ENCODE peak calls at places on chromosomes 3 and 15, in seven cellular contexts. V, M, Y, K, W, N and B are unnamed samples.

GRCh38 chr3:67044295-67044694 is 46.2 kb downstream of the KBTBD8 start:
- DNase-seq in N (no peak), K (no peak), M (no peak), W (no peak), Y (no peak), V (no peak), B (no peak)

GRCh38 chr3:190036631-190037030 is 84.1 kb downstream of the P3H2 start:
- DNase-seq in N (no peak), V (no peak), M (no peak), K (no peak), Y (no peak), W (no peak), B (no peak)

GRCh38 chr3:179653777-179654117 is 907 bp downstream of the USP13 start:
- DNase-seq in K (no peak), M (no peak), V (no peak), W (no peak), N (peak), Y (no peak), B (peak)

GRCh38 chr3:185283374-185283935 is 29.6 kb upstream of the EHHADH start:
- DNase-seq in W (no peak), V (no peak), K (no peak), Y (no peak), N (no peak), M (no peak), B (no peak)

GRCh38 chr3:128143496-128143895 is 9.8 kb upstream of the EEFSEC start:
- DNase-seq in Y (no peak), W (peak), N (no peak), M (no peak), K (no peak), V (no peak), B (no peak)

GRCh38 chr3:124671123-124671522 is 59.1 kb upstream of the UMPS start:
- DNase-seq in W (no peak), K (no peak), V (no peak), M (no peak), Y (no peak), N (no peak), B (no peak)

GRCh38 chr3:157063926-157064325 is 96.0 kb downstream of the CCNL1 start:
- DNase-seq in M (no peak), W (no peak), N (no peak), Y (no peak), V (no peak), K (no peak), B (no peak)

GRCh38 chr3:23665741-23666140 is 140.0 kb upstream of the UBE2E1 start:
- DNase-seq in Y (no peak), V (no peak), W (no peak), N (no peak), K (no peak), M (no peak), B (no peak)

GRCh38 chr3:16896820-16897219 is 12.1 kb downstream of the PLCL2 start:
- DNase-seq in N (no peak), V (no peak), Y (no peak), K (no peak), M (no peak), W (no peak), B (no peak)

GRCh38 chr3:59774613-59775012 is 724.8 kb upstream of the CFAP20DC start:
- DNase-seq in M (no peak), Y (no peak), W (no peak), N (no peak), K (no peak), V (no peak), B (no peak)

GRCh38 chr15:73982251-73982962 is 9.7 kb downstream of the STOML1 start:
- DNase-seq in Y (no peak), W (no peak), V (peak), K (peak), N (peak), M (no peak), B (peak)

GRCh38 chr3:80643421-80643820 is 875.6 kb upstream of the ROBO1 start:
- DNase-seq in K (no peak), Y (no peak), V (no peak), W (no peak), N (no peak), M (no peak), B (no peak)

GRCh38 chr3:23479026-23479425 is 275.9 kb downstream of the UBE2E2 start:
- DNase-seq in Y (no peak), K (no peak), M (no peak), V (no peak), N (no peak), W (no peak), B (no peak)

GRCh38 chr15:40125950-40126349 is 17.3 kb upstream of the BMF start:
- DNase-seq in W (no peak), V (no peak), M (no peak), N (no peak), K (no peak), Y (no peak), B (no peak)

DNA sequence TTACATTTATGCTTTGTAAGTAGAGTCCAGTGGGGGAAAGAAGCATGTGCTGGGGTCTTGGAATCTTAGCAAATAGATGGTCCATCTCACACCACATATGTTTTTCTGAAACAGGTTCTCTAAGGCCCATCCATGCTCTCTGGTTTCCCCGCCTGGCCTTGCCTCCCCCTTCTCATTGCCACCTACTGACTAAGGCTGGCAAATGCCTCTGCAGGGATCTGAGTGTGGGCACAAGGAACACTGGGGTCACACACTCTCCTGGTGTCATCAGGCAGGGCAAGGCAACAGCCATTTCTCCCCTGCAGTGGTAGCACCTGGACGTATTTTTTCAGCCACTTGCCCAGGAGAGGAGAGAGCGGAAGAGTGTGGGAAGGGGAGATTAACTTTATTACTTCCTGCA is 804.3 kb upstream of the NECTIN3 start:
- DNase-seq in K (no peak), V (no peak), M (no peak), N (no peak), Y (no peak), W (no peak), B (no peak)
- TF ChIP-seq CTCF in K (no peak), V (no peak), M (no peak), N (no peak), Y (no peak), W (no peak), B (no peak)

GRCh38 chr3:119681279-119681678 is 4.1 kb upstream of the COX17 start:
- DNase-seq in K (no peak), Y (no peak), N (no peak), V (no peak), M (peak), W (peak), B (no peak)
- TF ChIP-seq CTCF in K (peak), Y (peak), N (peak), V (peak), M (peak), W (peak), B (peak)

DNA sequence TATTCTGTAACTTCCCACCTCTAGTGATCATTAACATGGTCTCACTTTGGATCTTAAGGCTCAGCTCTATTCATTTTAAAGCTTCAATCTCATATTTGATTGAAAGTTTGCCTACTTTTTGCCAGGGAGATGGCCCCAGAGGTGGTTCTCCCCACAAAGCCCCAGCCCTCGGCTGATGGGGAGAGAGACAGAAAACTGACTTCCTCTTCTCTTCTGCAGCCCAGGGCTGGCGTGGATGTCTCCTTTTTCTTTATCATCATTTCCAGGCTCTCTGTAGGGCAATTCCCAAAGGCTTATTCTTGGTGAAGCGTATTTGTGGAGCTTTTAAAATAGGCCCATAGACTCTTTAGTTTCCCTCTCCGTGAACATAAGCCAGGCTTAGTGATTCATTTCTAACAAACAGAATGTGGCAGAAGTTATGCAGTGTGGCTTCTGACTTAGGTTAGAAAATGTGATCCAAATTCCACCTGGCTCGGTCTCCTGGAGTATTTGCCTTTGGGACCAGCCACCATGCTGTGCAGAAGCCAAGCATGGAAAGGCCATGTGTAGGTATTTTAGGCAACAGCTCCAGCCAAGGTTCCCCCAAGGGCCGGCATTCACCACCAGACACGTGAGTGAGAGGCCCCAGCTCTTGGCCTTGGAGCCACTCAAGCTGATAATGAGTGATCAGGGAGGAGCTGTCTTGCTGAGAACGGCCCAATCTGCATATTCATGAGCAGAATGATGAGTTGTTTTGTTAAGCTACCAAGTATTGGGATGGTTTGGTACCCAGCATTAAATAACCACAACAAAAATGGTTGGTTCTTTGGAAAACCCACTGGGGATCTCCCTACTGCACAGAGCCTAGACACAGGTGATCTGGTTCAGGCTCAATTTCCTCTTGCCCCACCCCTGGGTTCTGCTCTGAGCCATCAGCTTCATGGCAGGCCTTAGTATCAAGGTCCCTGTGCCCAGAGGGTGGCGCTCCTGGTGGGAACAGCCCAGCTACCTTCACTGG is 353.2 kb upstream of the PROK2 start:
- DNase-seq in Y (no peak), K (no peak), W (no peak), M (no peak), N (no peak), V (no peak), B (no peak)
- TF ChIP-seq CTCF in Y (no peak), K (no peak), W (no peak), M (no peak), N (no peak), V (no peak), B (no peak)

GRCh38 chr3:171364500-171364899 is 95.7 kb downstream of the TNIK start:
- DNase-seq in K (no peak), M (no peak), W (no peak), V (no peak), N (no peak), Y (no peak), B (no peak)
- TF ChIP-seq CTCF in K (no peak), M (no peak), W (no peak), V (no peak), N (no peak), Y (no peak), B (no peak)

GRCh38 chr15:60301024-60301423 is 96.8 kb downstream of the ANXA2 start:
- DNase-seq in V (no peak), M (no peak), Y (no peak), K (no peak), N (no peak), W (no peak), B (no peak)

GRCh38 chr15:60297047-60297446 is 100.7 kb downstream of the ANXA2 start:
- DNase-seq in V (no peak), K (no peak), M (no peak), Y (no peak), W (no peak), N (no peak), B (no peak)

GRCh38 chr15:60299452-60300047 is 98.2 kb downstream of the ANXA2 start:
- DNase-seq in M (no peak), W (no peak), Y (no peak), N (no peak), V (peak), K (no peak), B (no peak)
- TF ChIP-seq CTCF in M (peak), W (no peak), Y (peak), N (peak), V (peak), K (no peak), B (no peak)

GRCh38 chr15:97995192-97995591 is 34.7 kb downstream of the ARRDC4 start:
- DNase-seq in V (no peak), Y (no peak), W (no peak), M (no peak), N (no peak), K (no peak), B (no peak)

GRCh38 chr15:97992831-97993230 is 32.3 kb downstream of the ARRDC4 start:
- DNase-seq in Y (no peak), W (no peak), K (no peak), M (no peak), V (no peak), N (no peak), B (no peak)

GRCh38 chr15:97998307-97999071 is 38.0 kb downstream of the ARRDC4 start:
- DNase-seq in Y (no peak), N (no peak), M (no peak), K (no peak), W (no peak), V (no peak), B (no peak)

GRCh38 chr15:97993310-97993738 is 32.8 kb downstream of the ARRDC4 start:
- DNase-seq in K (peak), N (no peak), Y (no peak), M (no peak), W (no peak), V (no peak), B (no peak)

GRCh38 chr15:97995881-97996603 is 35.5 kb downstream of the ARRDC4 start:
- DNase-seq in K (no peak), V (no peak), N (no peak), W (no peak), Y (no peak), M (peak), B (no peak)
- TF ChIP-seq CTCF in K (peak), V (no peak), N (no peak), W (no peak), Y (peak), M (no peak), B (no peak)

GRCh38 chr3:82229397-82229796 is 468.0 kb upstream of the GBE1 start:
- DNase-seq in K (no peak), W (peak), N (no peak), M (no peak), Y (no peak), V (no peak), B (no peak)
- TF ChIP-seq CTCF in K (no peak), W (no peak), N (no peak), M (no peak), Y (no peak), V (no peak), B (no peak)

GRCh38 chr15:82999426-82999825 is 12.0 kb downstream of the C15orf40 start:
- DNase-seq in Y (no peak), M (no peak), K (no peak), N (no peak), W (no peak), V (no peak), B (no peak)
- TF ChIP-seq CTCF in Y (no peak), M (no peak), K (no peak), N (no peak), W (no peak), V (no peak), B (no peak)